ENCODE peak calls at places on chromosomes 12 and 14, in nine cellular contexts. E, O, A, B, J, R, Q, Z and U are unnamed samples.

GRCh38 chr12:93892431-93893210 is 215.4 kb downstream of the CRADD start:
- DNase-seq in J (no peak), A (no peak), Z (no peak), R (no peak), O (no peak), E (no peak), Q (no peak), B (peak), U (no peak)

GRCh38 chr12:69241444-69242092 is 2.2 kb downstream of the CPSF6 start:
- DNase-seq in J (no peak), A (peak), R (no peak), O (no peak), E (peak), B (no peak), Q (no peak), Z (no peak), U (no peak)

GRCh38 chr12:113697646-113698504 is 226.2 kb upstream of the LHX5 start:
- DNase-seq in A (no peak), J (no peak), R (no peak), Q (no peak), Z (no peak), E (no peak), O (no peak), B (no peak), U (no peak)

GRCh38 chr12:93662961-93663728 is 14.0 kb upstream of the CRADD start:
- DNase-seq in B (no peak), Z (no peak), J (no peak), A (peak), R (no peak), O (peak), E (peak), Q (no peak), U (no peak)

GRCh38 chr12:123907726-123908476 is 64.7 kb downstream of the CCDC92 start:
- DNase-seq in J (no peak), Q (no peak), R (no peak), B (peak), A (peak), O (no peak), Z (no peak), E (peak), U (peak)

GRCh38 chr14:57182760-57183503 is 85.8 kb downstream of the EXOC5 start:
- DNase-seq in B (peak), O (no peak), J (no peak), A (peak), Z (no peak), E (peak), R (peak), Q (no peak), U (peak)

GRCh38 chr12:131869871-131870418 is 24.5 kb upstream of the ULK1 start:
- DNase-seq in O (no peak), R (no peak), B (no peak), E (peak), Q (no peak), A (peak), Z (no peak), J (peak), U (peak)

GRCh38 chr12:124673881-124674617 is 106.6 kb upstream of the NCOR2 start:
- DNase-seq in A (no peak), O (no peak), J (no peak), B (no peak), R (no peak), E (peak), Z (no peak), Q (no peak), U (no peak)

GRCh38 chr12:124397807-124398577 is 103.1 kb downstream of the RFLNA start:
- DNase-seq in E (no peak), A (peak), Z (no peak), J (no peak), B (no peak), Q (no peak), O (peak), R (no peak), U (peak)

GRCh38 chr12:66467932-66468331 is 165.6 kb downstream of the HELB start:
- DNase-seq in O (no peak), B (no peak), R (peak), J (no peak), Q (no peak), E (no peak), A (peak), Z (no peak), U (peak)

GRCh38 chr12:58161773-58162172 is 220.4 kb downstream of the ATP23 start:
- DNase-seq in O (no peak), E (no peak), Z (no peak), R (no peak), J (no peak), A (no peak), B (no peak), Q (no peak), U (no peak)

GRCh38 chr14:23094666-23095195 is at the start of gene ACIN1:
- DNase-seq in B (peak), J (no peak), Z (peak), E (peak), Q (peak), R (peak), O (no peak), A (peak), U (peak)

GRCh38 chr12:93793983-93794382 is 116.8 kb downstream of the CRADD start:
- DNase-seq in Z (no peak), B (no peak), A (peak), O (no peak), E (no peak), J (no peak), R (no peak), Q (no peak), U (no peak)

GRCh38 chr14:22540286-22540685 is 48.7 kb downstream of the DAD1 start:
- DNase-seq in E (no peak), R (no peak), J (no peak), O (no peak), Q (no peak), Z (no peak), B (no peak), A (no peak), U (no peak)

GRCh38 chr14:104149617-104150141 is 11.3 kb downstream of the KIF26A start:
- DNase-seq in J (no peak), Q (no peak), O (no peak), R (no peak), A (no peak), B (peak), E (no peak), Z (no peak), U (no peak)

GRCh38 chr12:104526751-104527150 is 70.0 kb downstream of the CHST11 start:
- DNase-seq in Z (no peak), R (no peak), A (no peak), Q (no peak), O (no peak), J (no peak), B (no peak), E (no peak), U (no peak)

GRCh38 chr12:78802593-78802992 is 62.0 kb upstream of the SYT1 start:
- DNase-seq in B (no peak), E (peak), Q (no peak), O (no peak), J (peak), A (peak), R (no peak), Z (no peak), U (peak)

GRCh38 chr14:105793836-105794235 is 267.5 kb downstream of the TMEM121 start:
- DNase-seq in B (no peak), O (no peak), Q (no peak), Z (no peak), E (no peak), R (no peak), A (no peak), J (no peak), U (no peak)

GRCh38 chr14:67228325-67228984 is 12.8 kb upstream of the PALS1 start:
- DNase-seq in A (peak), B (no peak), R (no peak), Q (no peak), E (peak), Z (no peak), O (no peak), J (no peak), U (peak)

GRCh38 chr14:52051251-52051650 is 17.6 kb downstream of the NID2 start:
- DNase-seq in Q (no peak), E (no peak), O (no peak), J (no peak), A (peak), Z (no peak), R (peak), B (no peak), U (no peak)

GRCh38 chr12:6779667-6780459 is 7.5 kb downstream of the LAG3 start:
- DNase-seq in O (no peak), Z (no peak), A (no peak), E (no peak), R (no peak), B (no peak), J (no peak), Q (no peak), U (no peak)

GRCh38 chr12:80101126-80101525 is 1.8 kb downstream of the OTOGL start:
- DNase-seq in Q (no peak), B (no peak), A (peak), J (no peak), Z (no peak), O (no peak), R (no peak), E (peak), U (peak)

GRCh38 chr14:75941030-75941429 is 40.8 kb downstream of the TGFB3 start:
- DNase-seq in E (no peak), Z (no peak), R (no peak), Q (no peak), O (peak), J (no peak), A (peak), B (no peak), U (no peak)

GRCh38 chr12:3047961-3048360 is 29.2 kb upstream of the TSPAN9 start:
- DNase-seq in Q (no peak), Z (no peak), E (no peak), R (no peak), A (no peak), B (no peak), O (no peak), J (no peak), U (no peak)

GRCh38 chr14:91901449-91902250 is 34.3 kb upstream of the TC2N start:
- DNase-seq in Z (no peak), A (peak), R (no peak), O (no peak), J (no peak), E (no peak), Q (no peak), B (no peak), U (no peak)

GRCh38 chr14:25132734-25133422 is 82.9 kb upstream of the STXBP6 start:
- DNase-seq in Q (peak), Z (peak), A (peak), R (peak), E (peak), O (peak), J (peak), B (peak), U (peak)

GRCh38 chr14:63941023-63941422 is 88.2 kb downstream of the SYNE2 start:
- DNase-seq in A (no peak), J (no peak), Q (no peak), O (no peak), B (no peak), Z (no peak), E (no peak), R (no peak), U (no peak)

GRCh38 chr12:46678441-46678840 is 147.4 kb downstream of the SLC38A4 start:
- DNase-seq in A (no peak), B (no peak), Z (no peak), E (peak), O (no peak), J (no peak), R (no peak), Q (no peak), U (peak)

GRCh38 chr12:14811486-14811885 is 2.5 kb downstream of the SMCO3 start:
- DNase-seq in Z (no peak), Q (no peak), R (no peak), J (no peak), O (no peak), E (no peak), B (no peak), A (no peak), U (no peak)

GRCh38 chr12:14814082-14814481 is at the start of gene SMCO3:
- DNase-seq in E (no peak), Q (no peak), B (no peak), R (no peak), Z (no peak), A (no peak), O (no peak), J (no peak), U (no peak)

GRCh38 chr12:14810167-14810952 is 3.6 kb downstream of the SMCO3 start:
- DNase-seq in J (no peak), O (no peak), R (no peak), B (peak), A (no peak), Z (no peak), Q (no peak), E (no peak), U (no peak)

DNA sequence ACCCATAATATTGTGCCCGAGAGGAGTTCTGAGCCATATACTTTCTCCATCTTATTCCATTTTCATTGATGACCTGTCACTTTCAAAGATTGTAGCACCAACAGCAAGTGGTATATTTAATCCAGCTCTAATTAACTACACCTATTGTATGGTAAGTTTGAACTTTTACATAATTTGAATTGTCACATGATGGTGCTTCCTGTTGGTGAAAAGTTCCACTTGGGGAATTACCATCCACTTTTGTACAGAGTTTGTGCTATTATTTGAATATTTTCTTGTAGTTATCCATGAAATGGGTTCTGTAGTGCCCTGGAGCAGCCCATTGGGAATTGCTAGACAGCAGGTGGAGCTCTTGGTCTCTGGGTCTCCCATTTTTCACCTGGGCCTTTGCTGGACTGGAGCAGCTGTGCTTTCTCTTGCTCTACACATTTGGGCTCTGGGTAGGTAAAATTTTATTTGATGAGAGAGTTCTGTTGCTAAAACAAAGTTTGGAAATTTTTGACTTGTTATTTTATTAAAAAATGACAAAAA is 3.0 kb downstream of the SMCO3 start:
- DNase-seq in E (peak), Z (no peak), A (no peak), O (peak), Q (no peak), B (no peak), R (peak), J (peak), U (peak)
- TF ChIP-seq CTCF in E (peak), Z (no peak), A (peak), O (no peak), Q (no peak), B (peak), R (peak), J (peak), U (peak)

GRCh38 chr12:110708917-110709316 is 20.0 kb upstream of the HVCN1 start:
- DNase-seq in B (no peak), J (no peak), O (no peak), Z (no peak), E (no peak), A (no peak), R (no peak), Q (no peak), U (no peak)
- TF ChIP-seq CTCF in B (no peak), J (no peak), O (no peak), Z (no peak), E (no peak), A (no peak), R (no peak), Q (no peak), U (no peak)

GRCh38 chr12:27618836-27619235 is 77.4 kb upstream of the REP15 start:
- DNase-seq in Q (no peak), Z (no peak), E (no peak), J (no peak), B (no peak), O (no peak), A (no peak), R (no peak), U (no peak)
- TF ChIP-seq CTCF in Q (no peak), Z (no peak), E (no peak), J (no peak), B (no peak), O (no peak), A (no peak), R (no peak), U (no peak)

GRCh38 chr14:93331375-93332031 is 1.3 kb downstream of the BTBD7 start:
- DNase-seq in Q (no peak), A (peak), B (no peak), O (peak), J (no peak), E (no peak), Z (no peak), R (no peak), U (no peak)

GRCh38 chr14:93332032-93332852 is 594 bp downstream of the BTBD7 start:
- DNase-seq in B (peak), R (peak), A (peak), E (peak), O (peak), Z (no peak), Q (no peak), J (no peak), U (peak)

GRCh38 chr14:93330609-93331000 is 2.2 kb downstream of the BTBD7 start:
- DNase-seq in R (no peak), Q (no peak), O (no peak), J (no peak), A (no peak), Z (no peak), B (no peak), E (peak), U (peak)

GRCh38 chr14:93333631-93334095 is 827 bp upstream of the BTBD7 start:
- DNase-seq in R (no peak), Z (no peak), A (no peak), O (no peak), Q (no peak), J (no peak), E (no peak), B (no peak), U (no peak)

DNA sequence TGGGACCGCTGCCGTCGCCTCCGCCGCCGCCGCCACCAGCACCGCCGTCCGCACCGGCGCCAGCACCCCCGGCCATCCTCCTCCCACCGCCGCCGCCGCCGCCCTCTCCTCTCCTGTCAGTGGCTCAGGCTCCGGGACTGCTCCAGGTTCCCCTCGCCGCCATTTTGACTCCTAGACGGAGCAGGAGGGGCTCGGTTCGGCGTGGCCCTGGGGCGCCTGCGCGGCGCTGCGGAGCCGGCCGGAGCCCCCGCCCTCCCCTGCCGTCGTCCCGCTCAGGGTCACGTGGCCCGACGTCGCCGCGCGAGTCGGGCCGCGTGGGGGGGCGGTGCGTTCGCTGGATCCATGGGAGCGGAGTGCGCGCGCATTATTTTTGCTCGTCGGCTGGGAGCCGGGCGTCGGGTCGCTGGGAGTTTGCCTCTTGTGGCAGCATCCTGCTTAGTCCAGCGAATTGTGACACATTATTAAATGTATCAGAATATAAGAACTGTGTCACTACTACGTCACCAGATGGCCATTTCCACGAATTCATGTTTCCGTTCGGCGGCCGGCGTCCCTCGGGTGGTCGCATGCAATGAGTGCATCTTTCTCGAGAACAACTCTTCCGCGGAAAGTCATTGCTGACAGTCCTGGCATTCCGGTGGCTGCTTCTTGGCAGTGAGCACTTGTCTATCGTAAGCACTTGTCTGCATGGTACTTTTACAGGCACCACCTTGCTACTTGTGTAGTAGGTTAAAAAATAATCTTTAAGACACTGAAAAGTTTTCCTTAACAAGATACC is at the start of gene BTBD7:
- DNase-seq in Q (peak), A (peak), E (peak), R (peak), Z (peak), B (peak), J (peak), O (peak), U (peak)
- TF ChIP-seq CTCF in Q (no peak), A (peak), E (peak), R (no peak), Z (no peak), B (no peak), J (no peak), O (no peak), U (peak)